ENCODE peak calls at places on chromosome 21, in five cellular contexts. One of them, this sample, is unnamed.
A peak's percentile ranks its signal among the peaks of the same experiment; 100 is the strongest.

GRCh38 chr21:32372755-32373154 is 20.1 kb downstream of the URB1 start:
- DNase-seq in OCI-LY7: no peak
- DNase-seq in A549: no peak
- DNase-seq in GM23338: no peak
- DNase-seq in thoracic aorta: no peak
- DNase-seq in this sample: no peak

GRCh38 chr21:15272591-15272990 is 207.8 kb upstream of the NRIP1 start:
- DNase-seq in OCI-LY7: no peak
- DNase-seq in GM23338: no peak
- DNase-seq in A549: no peak
- DNase-seq in thoracic aorta: no peak
- DNase-seq in this sample: no peak

GRCh38 chr21:15277498-15277897 is 212.7 kb upstream of the NRIP1 start:
- DNase-seq in OCI-LY7: no peak
- DNase-seq in thoracic aorta: no peak
- DNase-seq in A549: no peak
- DNase-seq in GM23338: no peak
- DNase-seq in this sample: no peak

GRCh38 chr21:45975017-45975595 is 6.5 kb upstream of the COL6A1 start:
- DNase-seq in thoracic aorta: no peak
- DNase-seq in GM23338: peak; percentile 65
- DNase-seq in OCI-LY7: no peak
- DNase-seq in A549: no peak
- DNase-seq in this sample: no peak

GRCh38 chr21:42840411-42841155 is 38.8 kb downstream of the WDR4 start:
- DNase-seq in OCI-LY7: no peak
- DNase-seq in thoracic aorta: no peak
- DNase-seq in GM23338: no peak
- DNase-seq in A549: no peak
- DNase-seq in this sample: no peak

GRCh38 chr21:44722701-44723100 is 11.3 kb upstream of the TSPEAR start:
- DNase-seq in OCI-LY7: no peak
- DNase-seq in GM23338: no peak
- DNase-seq in thoracic aorta: no peak
- DNase-seq in A549: no peak
- DNase-seq in this sample: no peak

GRCh38 chr21:17351766-17352165 is 161.1 kb upstream of the CXADR start:
- DNase-seq in thoracic aorta: no peak
- DNase-seq in OCI-LY7: no peak
- DNase-seq in A549: no peak
- DNase-seq in GM23338: no peak
- DNase-seq in this sample: no peak

GRCh38 chr21:46597896-46598343 is 7.0 kb downstream of the S100B start:
- DNase-seq in thoracic aorta: no peak
- DNase-seq in A549: no peak
- DNase-seq in OCI-LY7: no peak
- DNase-seq in GM23338: no peak
- DNase-seq in this sample: no peak

GRCh38 chr21:19781881-19782652 is 1216.1 kb upstream of the NCAM2 start:
- DNase-seq in GM23338: peak; percentile 38
- DNase-seq in thoracic aorta: no peak
- DNase-seq in A549: no peak
- DNase-seq in OCI-LY7: no peak
- DNase-seq in this sample: no peak

GRCh38 chr21:44199448-44199847 is 41.3 kb downstream of the ICOSLG start:
- DNase-seq in A549: no peak
- DNase-seq in thoracic aorta: no peak
- DNase-seq in OCI-LY7: peak; percentile 37
- DNase-seq in GM23338: peak; percentile 85
- DNase-seq in this sample: peak; percentile 1

GRCh38 chr21:33261635-33262034 is 4.5 kb upstream of the IL10RB start:
- DNase-seq in A549: no peak
- DNase-seq in OCI-LY7: peak; percentile 32
- DNase-seq in thoracic aorta: no peak
- DNase-seq in GM23338: no peak
- DNase-seq in this sample: peak; percentile 38

GRCh38 chr21:44547656-44548331 is 3.5 kb downstream of the KRTAP10-2 start:
- DNase-seq in A549: no peak
- DNase-seq in thoracic aorta: no peak
- DNase-seq in OCI-LY7: peak; percentile 24
- DNase-seq in GM23338: no peak
- DNase-seq in this sample: peak; percentile 51

GRCh38 chr21:44846485-44847260 is 26.8 kb downstream of the PTTG1IP start:
- DNase-seq in A549: no peak
- DNase-seq in GM23338: no peak
- DNase-seq in OCI-LY7: no peak
- DNase-seq in thoracic aorta: no peak
- DNase-seq in this sample: peak; percentile 66

GRCh38 chr21:42123509-42123908 is 52.4 kb downstream of the UMODL1 start:
- DNase-seq in thoracic aorta: no peak
- DNase-seq in OCI-LY7: no peak
- DNase-seq in GM23338: no peak
- DNase-seq in A549: no peak
- DNase-seq in this sample: no peak

GRCh38 chr21:42157606-42158310 is 61.2 kb upstream of the ABCG1 start:
- DNase-seq in A549: no peak
- DNase-seq in thoracic aorta: no peak
- DNase-seq in GM23338: no peak
- DNase-seq in OCI-LY7: no peak
- DNase-seq in this sample: no peak

DNA sequence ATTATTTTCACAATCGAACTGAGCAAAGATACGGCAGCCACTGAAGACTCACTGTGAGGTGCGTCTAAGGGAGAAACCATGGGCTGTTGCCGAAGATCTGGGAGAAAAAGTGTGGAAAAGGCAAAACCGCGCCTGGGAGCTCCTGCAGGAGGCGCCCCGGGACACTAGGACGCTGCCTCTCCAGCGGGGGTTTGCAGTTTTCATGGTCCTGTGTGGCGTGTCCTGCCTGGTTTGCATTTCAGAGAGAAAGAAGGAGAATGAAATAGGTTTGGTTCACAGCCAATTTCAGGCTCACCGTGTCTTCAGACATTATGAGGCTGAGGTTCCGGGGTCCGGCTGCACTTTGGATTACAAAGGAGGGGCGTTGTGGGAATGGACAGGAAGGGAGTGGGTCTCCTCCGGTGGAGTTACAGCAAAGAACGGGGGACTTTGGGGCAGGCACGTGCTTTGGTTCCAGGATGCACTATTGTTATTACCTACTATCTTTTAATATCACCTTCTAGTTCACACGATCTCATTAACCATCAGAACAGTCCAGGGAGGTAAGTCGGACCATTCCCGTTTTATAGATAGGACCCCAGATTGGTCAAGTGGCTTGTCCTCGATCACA is 179.8 kb downstream of the DYRK1A start:
- DNase-seq in OCI-LY7: no peak
- DNase-seq in GM23338: no peak
- DNase-seq in A549: no peak
- DNase-seq in thoracic aorta: no peak
- DNase-seq in this sample: no peak
- TF ChIP-seq CTCF in OCI-LY7: no peak
- TF ChIP-seq CTCF in GM23338: peak; percentile 50
- TF ChIP-seq CTCF in A549: no peak
- TF ChIP-seq CTCF in thoracic aorta: no peak
- TF ChIP-seq CTCF in this sample: no peak

GRCh38 chr21:39674794-39675193 is 62.1 kb downstream of the B3GALT5 start:
- DNase-seq in OCI-LY7: no peak
- DNase-seq in A549: no peak
- DNase-seq in GM23338: no peak
- DNase-seq in thoracic aorta: no peak
- DNase-seq in this sample: no peak

GRCh38 chr21:39675595-39675994 is 62.9 kb downstream of the B3GALT5 start:
- DNase-seq in OCI-LY7: no peak
- DNase-seq in GM23338: peak; percentile 57
- DNase-seq in A549: no peak
- DNase-seq in thoracic aorta: no peak
- DNase-seq in this sample: no peak

GRCh38 chr21:39673163-39673562 is 60.4 kb downstream of the B3GALT5 start:
- DNase-seq in thoracic aorta: no peak
- DNase-seq in A549: no peak
- DNase-seq in GM23338: no peak
- DNase-seq in OCI-LY7: no peak
- DNase-seq in this sample: no peak

GRCh38 chr21:39673736-39674135 is 61.0 kb downstream of the B3GALT5 start:
- DNase-seq in thoracic aorta: no peak
- DNase-seq in GM23338: no peak
- DNase-seq in OCI-LY7: no peak
- DNase-seq in A549: no peak
- DNase-seq in this sample: no peak

DNA sequence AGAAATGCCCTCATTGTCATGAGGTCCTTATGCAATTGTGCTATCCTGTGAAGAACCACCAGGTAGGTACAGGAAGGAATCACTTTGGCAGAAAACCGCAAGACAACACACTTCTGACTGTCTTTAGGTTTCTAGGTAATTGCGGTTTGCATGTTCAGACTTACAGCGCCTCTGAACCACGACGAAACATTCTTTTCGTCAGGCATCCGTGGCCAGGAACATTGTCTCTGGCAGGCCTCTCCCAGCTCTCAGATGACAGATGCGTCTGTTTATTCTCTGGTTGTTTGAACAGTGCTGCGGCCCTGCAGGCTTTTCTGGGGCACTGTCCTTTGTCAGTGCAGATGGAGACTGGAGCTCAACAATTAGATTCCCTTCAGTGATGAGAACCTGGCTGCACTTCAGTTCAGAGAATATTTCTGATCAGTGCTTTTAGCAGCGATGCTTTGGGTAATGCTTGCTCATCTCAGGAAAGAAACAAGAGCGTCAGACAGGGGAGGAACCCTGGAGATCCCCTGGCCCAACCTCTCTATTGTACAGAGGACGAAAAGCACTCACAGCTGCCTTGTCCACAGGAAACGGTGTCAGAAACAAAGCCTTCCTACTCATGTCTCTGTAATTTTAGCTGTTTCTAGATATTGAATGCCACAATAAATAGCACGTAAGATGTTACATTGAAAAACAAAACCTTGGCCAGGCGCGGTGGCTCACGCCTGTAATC is 63.5 kb downstream of the B3GALT5 start:
- DNase-seq in thoracic aorta: no peak
- DNase-seq in GM23338: no peak
- DNase-seq in OCI-LY7: no peak
- DNase-seq in A549: peak; percentile 25
- DNase-seq in this sample: no peak
- TF ChIP-seq CTCF in thoracic aorta: no peak
- TF ChIP-seq CTCF in GM23338: peak; percentile 5
- TF ChIP-seq CTCF in OCI-LY7: no peak
- TF ChIP-seq CTCF in A549: no peak
- TF ChIP-seq CTCF in this sample: no peak

GRCh38 chr21:27799861-27800260 is 833.0 kb upstream of the ADAMTS5 start:
- DNase-seq in OCI-LY7: no peak
- DNase-seq in GM23338: no peak
- DNase-seq in A549: no peak
- DNase-seq in thoracic aorta: no peak
- DNase-seq in this sample: no peak

GRCh38 chr21:27804515-27804914 is 837.6 kb upstream of the ADAMTS5 start:
- DNase-seq in OCI-LY7: no peak
- DNase-seq in GM23338: peak; percentile 21
- DNase-seq in thoracic aorta: no peak
- DNase-seq in A549: no peak
- DNase-seq in this sample: no peak

GRCh38 chr21:27805696-27806095 is 838.8 kb upstream of the ADAMTS5 start:
- DNase-seq in thoracic aorta: no peak
- DNase-seq in OCI-LY7: no peak
- DNase-seq in GM23338: no peak
- DNase-seq in A549: no peak
- DNase-seq in this sample: no peak

GRCh38 chr21:27803571-27803970 is 836.7 kb upstream of the ADAMTS5 start:
- DNase-seq in thoracic aorta: no peak
- DNase-seq in GM23338: no peak
- DNase-seq in OCI-LY7: no peak
- DNase-seq in A549: no peak
- DNase-seq in this sample: no peak

DNA sequence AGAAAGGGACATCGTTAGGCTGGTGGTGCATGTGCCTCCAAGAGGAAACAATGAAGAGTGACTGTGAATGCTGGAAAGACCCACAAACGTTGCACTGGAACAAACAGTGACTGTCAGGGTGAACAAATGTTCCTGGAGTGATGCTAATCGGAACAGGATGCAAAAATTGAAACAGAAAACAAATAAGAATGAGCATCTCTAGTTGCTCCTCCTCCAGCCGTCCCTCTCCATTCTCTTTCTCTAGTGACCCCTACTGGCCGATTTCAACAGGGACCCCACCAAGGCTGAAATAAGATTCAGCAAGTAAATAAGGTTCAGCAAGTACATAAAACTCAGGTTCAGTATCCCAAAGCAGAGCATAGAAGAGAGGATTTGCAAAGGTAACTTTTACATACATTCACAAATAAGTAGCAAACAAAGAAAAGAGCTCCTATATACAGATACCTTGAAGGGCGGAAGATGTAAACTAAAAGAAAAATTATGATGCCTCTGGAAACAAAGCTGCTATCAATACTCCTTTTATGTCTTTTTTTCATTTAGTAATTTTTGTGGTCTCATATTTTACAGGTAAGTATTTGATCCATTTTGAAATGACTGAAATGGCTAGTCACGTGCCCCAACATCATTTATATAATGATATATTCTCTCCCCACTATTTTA is 836.1 kb upstream of the ADAMTS5 start:
- DNase-seq in A549: no peak
- DNase-seq in GM23338: peak; percentile 82
- DNase-seq in thoracic aorta: no peak
- DNase-seq in OCI-LY7: peak; percentile 4
- DNase-seq in this sample: peak; percentile 29
- TF ChIP-seq CTCF in A549: peak; percentile 11
- TF ChIP-seq CTCF in GM23338: peak; percentile 75
- TF ChIP-seq CTCF in thoracic aorta: peak; percentile 18
- TF ChIP-seq CTCF in OCI-LY7: peak; percentile 76
- TF ChIP-seq CTCF in this sample: peak; percentile 61

DNA sequence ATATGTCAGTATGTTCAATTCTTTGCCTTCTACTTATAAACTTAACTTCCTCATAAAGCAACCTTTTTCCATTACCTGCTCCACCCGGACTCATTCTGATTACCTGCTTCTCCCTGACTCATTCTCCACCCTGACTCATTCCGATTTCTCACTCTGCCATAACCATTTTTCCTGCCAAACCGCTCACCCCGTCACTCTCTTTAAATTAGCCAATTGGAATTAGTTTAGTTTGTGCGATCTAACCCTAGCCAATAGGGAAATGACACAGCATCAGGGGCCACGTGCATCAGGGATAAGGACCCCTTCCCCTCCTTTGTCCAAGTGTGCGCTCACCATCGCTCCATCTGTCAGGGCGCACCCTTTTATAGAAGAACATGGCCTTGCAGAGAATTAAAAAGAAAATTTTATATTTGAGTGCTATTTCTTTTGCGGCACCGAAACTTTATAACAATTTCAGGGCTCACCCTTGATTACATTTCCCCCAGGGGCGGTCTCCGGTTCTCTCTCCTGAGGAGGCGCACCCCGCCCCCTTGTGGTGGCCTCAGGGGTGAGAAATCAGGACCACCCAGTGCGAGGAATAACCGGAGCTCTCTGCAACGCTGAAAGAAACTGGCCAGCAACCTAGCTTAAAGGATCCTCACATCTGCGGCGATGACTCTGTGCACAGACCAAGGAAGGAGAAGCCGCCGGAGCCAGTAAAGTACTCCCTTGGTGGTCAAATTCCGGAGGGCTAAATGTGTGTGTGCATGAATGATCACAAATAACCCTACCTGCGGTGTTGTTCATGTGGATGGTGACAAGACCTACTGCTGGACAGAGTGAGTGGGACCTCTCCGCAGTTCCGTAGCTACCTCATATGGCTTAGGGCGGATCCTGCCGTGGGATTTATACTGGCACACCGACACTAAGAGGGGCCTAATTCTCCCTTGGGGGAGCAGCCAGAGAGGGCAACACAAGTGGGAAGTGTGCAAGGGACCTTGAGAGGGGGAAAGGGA is 30.3 kb upstream of the CBR3 start:
- DNase-seq in thoracic aorta: no peak
- DNase-seq in OCI-LY7: no peak
- DNase-seq in GM23338: peak; percentile 95
- DNase-seq in A549: no peak
- DNase-seq in this sample: peak; percentile 75
- TF ChIP-seq CTCF in thoracic aorta: peak; percentile 57
- TF ChIP-seq CTCF in OCI-LY7: peak; percentile 64
- TF ChIP-seq CTCF in GM23338: peak; percentile 70
- TF ChIP-seq CTCF in A549: no peak
- TF ChIP-seq CTCF in this sample: peak; percentile 63